ENCODE peak calls at places on chromosomes 13 and 19, in ten cellular contexts. One of them, this sample, is unnamed. For H3K9me3 and H3K4me1, the result is how much of the 10 kb centered on the place peaks cover.

GRCh38 chr13:75481176-75482069 is 546 bp downstream of the TBC1D4 start:
- DNase-seq in fibroblast of lung: peak
- DNase-seq in CD8-positive, alpha-beta memory T cell: peak
- DNase-seq in cardiac muscle cell: peak
- DNase-seq in left lung: peak
- DNase-seq in tibial nerve: no peak
- DNase-seq in thoracic aorta: no peak
- DNase-seq in heart left ventricle: peak
- DNase-seq in pancreas: peak
- DNase-seq in right lobe of liver: peak
- DNase-seq in this sample: peak

GRCh38 chr19:37975071-37975470 is 68.1 kb downstream of the SIPA1L3 start:
- DNase-seq in CD8-positive, alpha-beta memory T cell: no peak
- DNase-seq in thoracic aorta: no peak
- DNase-seq in fibroblast of lung: no peak
- DNase-seq in heart left ventricle: no peak
- DNase-seq in left lung: no peak
- DNase-seq in pancreas: no peak
- DNase-seq in right lobe of liver: no peak
- DNase-seq in cardiac muscle cell: no peak
- DNase-seq in tibial nerve: no peak
- DNase-seq in this sample: no peak

GRCh38 chr13:29550589-29550988 is 44.9 kb downstream of the SLC7A1 start:
- DNase-seq in CD8-positive, alpha-beta memory T cell: no peak
- DNase-seq in cardiac muscle cell: no peak
- DNase-seq in left lung: no peak
- DNase-seq in fibroblast of lung: no peak
- DNase-seq in tibial nerve: no peak
- DNase-seq in heart left ventricle: no peak
- DNase-seq in right lobe of liver: no peak
- DNase-seq in thoracic aorta: no peak
- DNase-seq in pancreas: no peak
- DNase-seq in this sample: no peak

GRCh38 chr13:63910406-63910957 is 2494.8 kb upstream of the PCDH20 start:
- DNase-seq in CD8-positive, alpha-beta memory T cell: no peak
- DNase-seq in fibroblast of lung: peak
- DNase-seq in cardiac muscle cell: peak
- DNase-seq in left lung: no peak
- DNase-seq in thoracic aorta: no peak
- DNase-seq in right lobe of liver: no peak
- DNase-seq in tibial nerve: no peak
- DNase-seq in heart left ventricle: no peak
- DNase-seq in pancreas: no peak
- DNase-seq in this sample: peak

GRCh38 chr19:33646306-33646705 is 24.6 kb downstream of the CHST8 start:
- DNase-seq in right lobe of liver: peak
- DNase-seq in pancreas: no peak
- DNase-seq in heart left ventricle: no peak
- DNase-seq in thoracic aorta: no peak
- DNase-seq in cardiac muscle cell: no peak
- DNase-seq in fibroblast of lung: no peak
- DNase-seq in tibial nerve: no peak
- DNase-seq in left lung: no peak
- DNase-seq in CD8-positive, alpha-beta memory T cell: no peak
- DNase-seq in this sample: no peak

GRCh38 chr19:46746281-46746965 is at the start of gene STRN4:
- DNase-seq in tibial nerve: no peak
- DNase-seq in thoracic aorta: no peak
- DNase-seq in heart left ventricle: peak
- DNase-seq in pancreas: no peak
- DNase-seq in fibroblast of lung: no peak
- DNase-seq in cardiac muscle cell: peak
- DNase-seq in right lobe of liver: no peak
- DNase-seq in CD8-positive, alpha-beta memory T cell: peak
- DNase-seq in left lung: no peak
- DNase-seq in this sample: peak

GRCh38 chr19:32233885-32234284 is 111.5 kb upstream of the ZNF507 start:
- DNase-seq in left lung: no peak
- DNase-seq in thoracic aorta: no peak
- DNase-seq in heart left ventricle: no peak
- DNase-seq in cardiac muscle cell: no peak
- DNase-seq in fibroblast of lung: no peak
- DNase-seq in tibial nerve: no peak
- DNase-seq in right lobe of liver: no peak
- DNase-seq in CD8-positive, alpha-beta memory T cell: no peak
- DNase-seq in pancreas: no peak
- DNase-seq in this sample: no peak

GRCh38 chr13:23159587-23160240 is 21.1 kb upstream of the SGCG start:
- DNase-seq in heart left ventricle: no peak
- DNase-seq in CD8-positive, alpha-beta memory T cell: no peak
- DNase-seq in cardiac muscle cell: peak
- DNase-seq in right lobe of liver: no peak
- DNase-seq in pancreas: no peak
- DNase-seq in left lung: no peak
- DNase-seq in fibroblast of lung: no peak
- DNase-seq in tibial nerve: no peak
- DNase-seq in thoracic aorta: no peak
- DNase-seq in this sample: peak

GRCh38 chr13:21837841-21838551 is 167.1 kb downstream of the FGF9 start:
- DNase-seq in heart left ventricle: no peak
- DNase-seq in right lobe of liver: no peak
- DNase-seq in fibroblast of lung: no peak
- DNase-seq in tibial nerve: no peak
- DNase-seq in cardiac muscle cell: no peak
- DNase-seq in left lung: no peak
- DNase-seq in CD8-positive, alpha-beta memory T cell: no peak
- DNase-seq in thoracic aorta: no peak
- DNase-seq in pancreas: no peak
- DNase-seq in this sample: no peak

GRCh38 chr19:39240421-39240820 is 4.4 kb downstream of the IFNL3 start:
- DNase-seq in tibial nerve: no peak
- DNase-seq in CD8-positive, alpha-beta memory T cell: no peak
- DNase-seq in right lobe of liver: no peak
- DNase-seq in fibroblast of lung: no peak
- DNase-seq in heart left ventricle: no peak
- DNase-seq in cardiac muscle cell: no peak
- DNase-seq in left lung: no peak
- DNase-seq in pancreas: no peak
- DNase-seq in thoracic aorta: no peak
- DNase-seq in this sample: no peak

GRCh38 chr13:105139380-105140285 is 1395.8 kb downstream of the EFNB2 start:
- DNase-seq in right lobe of liver: peak
- DNase-seq in tibial nerve: no peak
- DNase-seq in heart left ventricle: peak
- DNase-seq in CD8-positive, alpha-beta memory T cell: peak
- DNase-seq in pancreas: peak
- DNase-seq in cardiac muscle cell: peak
- DNase-seq in left lung: peak
- DNase-seq in fibroblast of lung: peak
- DNase-seq in thoracic aorta: no peak
- DNase-seq in this sample: peak

GRCh38 chr19:56838930-56839664 is 1.4 kb downstream of the PEG3 start:
- DNase-seq in CD8-positive, alpha-beta memory T cell: no peak
- DNase-seq in right lobe of liver: peak
- DNase-seq in fibroblast of lung: peak
- DNase-seq in cardiac muscle cell: peak
- DNase-seq in pancreas: peak
- DNase-seq in thoracic aorta: peak
- DNase-seq in left lung: peak
- DNase-seq in heart left ventricle: peak
- DNase-seq in tibial nerve: peak
- DNase-seq in this sample: no peak

GRCh38 chr13:113926301-113926761 is 47.5 kb downstream of the C13orf46 start:
- DNase-seq in thoracic aorta: no peak
- DNase-seq in tibial nerve: peak
- DNase-seq in pancreas: no peak
- DNase-seq in fibroblast of lung: peak
- DNase-seq in right lobe of liver: peak
- DNase-seq in left lung: no peak
- DNase-seq in CD8-positive, alpha-beta memory T cell: no peak
- DNase-seq in cardiac muscle cell: peak
- DNase-seq in heart left ventricle: peak
- DNase-seq in this sample: no peak

GRCh38 chr13:112893570-112894422 is 75.2 kb upstream of the MCF2L start:
- DNase-seq in left lung: peak
- DNase-seq in right lobe of liver: peak
- DNase-seq in heart left ventricle: peak
- DNase-seq in tibial nerve: no peak
- DNase-seq in fibroblast of lung: peak
- DNase-seq in CD8-positive, alpha-beta memory T cell: peak
- DNase-seq in cardiac muscle cell: peak
- DNase-seq in pancreas: peak
- DNase-seq in thoracic aorta: no peak
- DNase-seq in this sample: peak

GRCh38 chr13:112892759-112893569 is 76.0 kb upstream of the MCF2L start:
- DNase-seq in left lung: peak
- DNase-seq in heart left ventricle: no peak
- DNase-seq in thoracic aorta: no peak
- DNase-seq in right lobe of liver: peak
- DNase-seq in fibroblast of lung: no peak
- DNase-seq in CD8-positive, alpha-beta memory T cell: no peak
- DNase-seq in tibial nerve: no peak
- DNase-seq in pancreas: peak
- DNase-seq in cardiac muscle cell: no peak
- DNase-seq in this sample: no peak

GRCh38 chr13:112894673-112895481 is 74.1 kb upstream of the MCF2L start:
- DNase-seq in fibroblast of lung: no peak
- DNase-seq in heart left ventricle: no peak
- DNase-seq in thoracic aorta: no peak
- DNase-seq in pancreas: no peak
- DNase-seq in left lung: no peak
- DNase-seq in CD8-positive, alpha-beta memory T cell: peak
- DNase-seq in right lobe of liver: no peak
- DNase-seq in tibial nerve: no peak
- DNase-seq in cardiac muscle cell: no peak
- DNase-seq in this sample: no peak

GRCh38 chr13:112895521-112896465 is 73.2 kb upstream of the MCF2L start:
- DNase-seq in left lung: peak
- DNase-seq in cardiac muscle cell: no peak
- DNase-seq in right lobe of liver: no peak
- DNase-seq in pancreas: no peak
- DNase-seq in heart left ventricle: no peak
- DNase-seq in thoracic aorta: no peak
- DNase-seq in fibroblast of lung: no peak
- DNase-seq in tibial nerve: no peak
- DNase-seq in CD8-positive, alpha-beta memory T cell: peak
- DNase-seq in this sample: no peak

DNA sequence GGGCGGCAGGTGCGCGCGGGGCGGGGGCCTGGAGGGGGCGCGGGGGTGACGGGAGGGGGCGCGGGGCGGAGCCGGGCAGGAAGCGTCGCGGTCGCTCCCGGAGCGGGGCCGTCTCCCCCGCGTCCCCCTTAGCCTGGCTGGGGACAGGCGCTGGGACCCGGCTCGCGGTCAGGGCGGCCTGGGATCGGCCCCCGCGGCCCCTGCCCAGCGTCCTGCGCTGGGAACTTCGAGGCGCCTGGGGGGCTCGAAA is 74.7 kb upstream of the MCF2L start:
- DNase-seq in left lung: no peak
- DNase-seq in right lobe of liver: no peak
- DNase-seq in fibroblast of lung: no peak
- DNase-seq in thoracic aorta: no peak
- DNase-seq in CD8-positive, alpha-beta memory T cell: no peak
- DNase-seq in tibial nerve: no peak
- DNase-seq in pancreas: no peak
- DNase-seq in cardiac muscle cell: no peak
- DNase-seq in heart left ventricle: no peak
- DNase-seq in this sample: no peak
- H3K4me3 ChIP-seq in left lung: peak
- H3K4me3 ChIP-seq in right lobe of liver: peak
- H3K4me3 ChIP-seq in fibroblast of lung: no peak
- H3K4me3 ChIP-seq in thoracic aorta: peak
- H3K4me3 ChIP-seq in CD8-positive, alpha-beta memory T cell: no peak
- H3K4me3 ChIP-seq in tibial nerve: peak
- H3K4me3 ChIP-seq in pancreas: peak
- H3K4me3 ChIP-seq in cardiac muscle cell: peak
- H3K4me3 ChIP-seq in heart left ventricle: peak
- H3K4me3 ChIP-seq in this sample: peak

GRCh38 chr19:21260164-21260847 is 68.9 kb downstream of the ZNF708 start:
- DNase-seq in pancreas: no peak
- DNase-seq in thoracic aorta: no peak
- DNase-seq in CD8-positive, alpha-beta memory T cell: no peak
- DNase-seq in right lobe of liver: no peak
- DNase-seq in left lung: no peak
- DNase-seq in cardiac muscle cell: no peak
- DNase-seq in heart left ventricle: no peak
- DNase-seq in tibial nerve: no peak
- DNase-seq in fibroblast of lung: no peak
- DNase-seq in this sample: no peak
- H3K9me3 ChIP-seq in pancreas: under half
- H3K9me3 ChIP-seq in thoracic aorta: under half
- H3K9me3 ChIP-seq in CD8-positive, alpha-beta memory T cell: under half
- H3K9me3 ChIP-seq in right lobe of liver: under half
- H3K9me3 ChIP-seq in left lung: under half
- H3K9me3 ChIP-seq in cardiac muscle cell: under half
- H3K9me3 ChIP-seq in heart left ventricle: under half
- H3K9me3 ChIP-seq in tibial nerve: under half
- H3K9me3 ChIP-seq in fibroblast of lung: under half
- H3K9me3 ChIP-seq in this sample: under half

GRCh38 chr13:27641711-27642502 is 20.2 kb downstream of the POLR1D start:
- DNase-seq in CD8-positive, alpha-beta memory T cell: no peak
- DNase-seq in right lobe of liver: no peak
- DNase-seq in thoracic aorta: no peak
- DNase-seq in pancreas: no peak
- DNase-seq in tibial nerve: no peak
- DNase-seq in cardiac muscle cell: no peak
- DNase-seq in left lung: no peak
- DNase-seq in heart left ventricle: no peak
- DNase-seq in fibroblast of lung: no peak
- DNase-seq in this sample: no peak
- H3K4me1 ChIP-seq in CD8-positive, alpha-beta memory T cell: under half
- H3K4me1 ChIP-seq in right lobe of liver: under half
- H3K4me1 ChIP-seq in thoracic aorta: under half
- H3K4me1 ChIP-seq in pancreas: under half
- H3K4me1 ChIP-seq in tibial nerve: under half
- H3K4me1 ChIP-seq in cardiac muscle cell: under half
- H3K4me1 ChIP-seq in left lung: under half
- H3K4me1 ChIP-seq in heart left ventricle: under half
- H3K4me1 ChIP-seq in fibroblast of lung: under half
- H3K4me1 ChIP-seq in this sample: under half

GRCh38 chr19:2549701-2550191 is 73.8 kb downstream of the GADD45B start:
- DNase-seq in CD8-positive, alpha-beta memory T cell: no peak
- DNase-seq in cardiac muscle cell: peak
- DNase-seq in fibroblast of lung: peak
- DNase-seq in right lobe of liver: peak
- DNase-seq in pancreas: no peak
- DNase-seq in heart left ventricle: peak
- DNase-seq in thoracic aorta: no peak
- DNase-seq in left lung: peak
- DNase-seq in tibial nerve: peak
- DNase-seq in this sample: no peak
- H3K4me3 ChIP-seq in CD8-positive, alpha-beta memory T cell: no peak
- H3K4me3 ChIP-seq in cardiac muscle cell: no peak
- H3K4me3 ChIP-seq in fibroblast of lung: no peak
- H3K4me3 ChIP-seq in right lobe of liver: no peak
- H3K4me3 ChIP-seq in pancreas: no peak
- H3K4me3 ChIP-seq in heart left ventricle: no peak
- H3K4me3 ChIP-seq in thoracic aorta: no peak
- H3K4me3 ChIP-seq in left lung: no peak
- H3K4me3 ChIP-seq in tibial nerve: no peak
- H3K4me3 ChIP-seq in this sample: no peak

GRCh38 chr19:30481823-30482222 is 109.6 kb downstream of the ZNF536 start:
- DNase-seq in CD8-positive, alpha-beta memory T cell: no peak
- DNase-seq in tibial nerve: no peak
- DNase-seq in pancreas: no peak
- DNase-seq in left lung: no peak
- DNase-seq in fibroblast of lung: no peak
- DNase-seq in cardiac muscle cell: no peak
- DNase-seq in right lobe of liver: no peak
- DNase-seq in heart left ventricle: no peak
- DNase-seq in thoracic aorta: no peak
- DNase-seq in this sample: no peak
- H3K9me3 ChIP-seq in CD8-positive, alpha-beta memory T cell: under half
- H3K9me3 ChIP-seq in tibial nerve: under half
- H3K9me3 ChIP-seq in pancreas: under half
- H3K9me3 ChIP-seq in left lung: under half
- H3K9me3 ChIP-seq in fibroblast of lung: under half
- H3K9me3 ChIP-seq in cardiac muscle cell: under half
- H3K9me3 ChIP-seq in right lobe of liver: under half
- H3K9me3 ChIP-seq in heart left ventricle: under half
- H3K9me3 ChIP-seq in thoracic aorta: under half
- H3K9me3 ChIP-seq in this sample: under half